ENCODE peak calls at places on chromosomes 1 and 21, in five cellular contexts. T is heart left ventricle; I is AG04450; P is CD8-positive, alpha-beta memory T cell; Y is SK-N-SH. C is an unnamed sample.

GRCh38 chr1:29563571-29563970 is 327.2 kb downstream of the PTPRU start:
- DNase-seq in T (no peak), I (no peak), P (no peak), Y (no peak), C (no peak)

GRCh38 chr1:41359211-41360073 is 1.8 kb upstream of the FOXO6 start:
- DNase-seq in T (peak; percentile 39), I (no peak), P (no peak), Y (no peak), C (peak; percentile 32)

GRCh38 chr1:153677718-153678518 is 570 bp upstream of the NPR1 start:
- DNase-seq in T (peak; percentile 54), I (no peak), P (peak; percentile 47), Y (peak; percentile 86), C (peak; percentile 92)

GRCh38 chr1:42815938-42816599 is 853 bp upstream of the ERMAP start:
- DNase-seq in T (no peak), I (no peak), P (peak; percentile 28), Y (no peak), C (no peak)

GRCh38 chr1:107935396-107936064 is 29.4 kb downstream of the VAV3 start:
- DNase-seq in T (no peak), I (no peak), P (no peak), Y (no peak), C (no peak)

GRCh38 chr1:87335175-87335992 is 6.7 kb downstream of the LMO4 start:
- DNase-seq in T (peak; percentile 83), I (no peak), P (peak; percentile 62), Y (peak; percentile 84), C (peak; percentile 82)

GRCh38 chr21:37072239-37072987 is 458 bp downstream of the PIGP start:
- DNase-seq in T (peak; percentile 85), I (no peak), P (no peak), Y (no peak), C (peak; percentile 80)

GRCh38 chr21:34691396-34692032 is 22.7 kb downstream of the CLIC6 start:
- DNase-seq in T (no peak), I (no peak), P (no peak), Y (no peak), C (no peak)

GRCh38 chr1:19439464-19440171 is 45.7 kb downstream of the CAPZB start:
- DNase-seq in T (peak; percentile 49), I (no peak), P (peak; percentile 63), Y (peak; percentile 82), C (peak; percentile 79)

GRCh38 chr21:44549525-44550211 is 1.6 kb downstream of the KRTAP10-2 start:
- DNase-seq in T (no peak), I (no peak), P (no peak), Y (no peak), C (no peak)

GRCh38 chr1:58331156-58331555 is 215.4 kb downstream of the OMA1 start:
- DNase-seq in T (no peak), I (no peak), P (no peak), Y (no peak), C (no peak)

GRCh38 chr1:81420760-81421159 is 380.0 kb upstream of the ADGRL2 start:
- DNase-seq in T (no peak), I (no peak), P (no peak), Y (no peak), C (no peak)

GRCh38 chr1:171995573-171995972 is 154.3 kb downstream of the DNM3 start:
- DNase-seq in T (no peak), I (no peak), P (no peak), Y (peak; percentile 8), C (no peak)

GRCh38 chr1:42176902-42177519 is 12.5 kb upstream of the GUCA2A start:
- DNase-seq in T (no peak), I (no peak), P (peak; percentile 21), Y (peak; percentile 55), C (peak; percentile 78)

GRCh38 chr1:110150330-110151174 is at the start of gene SLC6A17:
- DNase-seq in T (no peak), I (no peak), P (no peak), Y (peak; percentile 82), C (peak; percentile 91)

GRCh38 chr1:183417691-183418491 is at the start of gene NMNAT2:
- DNase-seq in T (no peak), I (no peak), P (no peak), Y (peak; percentile 77), C (peak; percentile 78)

GRCh38 chr1:25206201-25206600 is 26.1 kb downstream of the SYF2 start:
- DNase-seq in T (no peak), I (no peak), P (no peak), Y (no peak), C (no peak)

GRCh38 chr1:44355582-44356305 is 687 bp upstream of the ERI3 start:
- DNase-seq in T (no peak), I (no peak), P (no peak), Y (no peak), C (no peak)

GRCh38 chr1:53381790-53382401 is 54.0 kb upstream of the LRP8 start:
- DNase-seq in T (no peak), I (peak; percentile 13), P (no peak), Y (no peak), C (no peak)

GRCh38 chr1:2106681-2107405 is 56.6 kb downstream of the PRKCZ start:
- DNase-seq in T (no peak), I (no peak), P (no peak), Y (no peak), C (no peak)

GRCh38 chr1:2107586-2108212 is 57.5 kb downstream of the PRKCZ start:
- DNase-seq in T (no peak), I (no peak), P (no peak), Y (no peak), C (no peak)

GRCh38 chr1:2108877-2109580 is 58.8 kb downstream of the PRKCZ start:
- DNase-seq in T (no peak), I (no peak), P (no peak), Y (no peak), C (no peak)

GRCh38 chr1:2109581-2110021 is 59.4 kb downstream of the PRKCZ start:
- DNase-seq in T (no peak), I (no peak), P (no peak), Y (no peak), C (no peak)

GRCh38 chr1:2108213-2108876 is 58.1 kb downstream of the PRKCZ start:
- DNase-seq in T (no peak), I (peak; percentile 16), P (no peak), Y (peak; percentile 87), C (peak; percentile 97)
- H3K4me3 ChIP-seq in T (no peak overlapping the region), I (no peak overlapping the region), P (no peak overlapping the region), Y (no peak overlapping the region), C (no peak overlapping the region)

DNA sequence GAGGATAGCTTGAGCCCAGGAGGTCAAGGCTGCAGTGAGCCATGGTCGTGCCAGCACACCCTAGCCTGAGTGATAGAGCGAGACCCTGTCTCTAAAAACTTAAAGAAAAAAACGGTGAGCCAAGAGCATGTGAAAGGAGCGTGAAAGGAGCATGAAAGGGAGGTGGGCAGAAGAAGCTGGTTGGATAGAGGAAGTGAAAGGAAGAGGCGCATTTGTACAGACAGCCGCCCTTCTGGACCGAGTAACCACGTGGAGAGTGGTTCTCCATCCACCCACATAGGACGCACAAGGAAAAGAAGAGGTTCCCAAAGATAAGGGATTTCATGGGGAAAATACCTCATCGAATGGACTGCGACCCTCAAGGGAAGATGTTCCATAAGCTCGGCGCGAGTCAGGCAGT is 60.4 kb upstream of the IFNAR2 start:
- DNase-seq in T (no peak), I (no peak), P (no peak), Y (no peak), C (no peak)
- H3K27me3 ChIP-seq in T (peaks cover 14% of the 10 kb centered on the region), I (peaks cover 6% of the 10 kb centered on the region), P (no peaks in the 10 kb centered on the region), Y (peaks cover 56% of the 10 kb centered on the region), C (no peaks in the 10 kb centered on the region)

GRCh38 chr21:43332872-43333300 is 94.0 kb downstream of the SIK1 start:
- DNase-seq in T (no peak), I (no peak), P (no peak), Y (no peak), C (peak; percentile 79)
- H3K4me3 ChIP-seq in T (no peak overlapping the region), I (peak overlapping the region; percentile 45), P (no peak overlapping the region), Y (no peak overlapping the region), C (no peak overlapping the region)

GRCh38 chr1:159247266-159247665 is 42.6 kb downstream of the ACKR1 start:
- DNase-seq in T (no peak), I (no peak), P (no peak), Y (no peak), C (no peak)
- H3K27me3 ChIP-seq in T (no peaks in the 10 kb centered on the region), I (no peaks in the 10 kb centered on the region), P (peaks cover 5% of the 10 kb centered on the region), Y (no peaks in the 10 kb centered on the region), C (no peaks in the 10 kb centered on the region)

C was measured in H7.